ENCODE peak calls at places on chromosomes 7 and 10, in seven cellular contexts. O, U, I, H, K, M and Z are unnamed samples.

GRCh38 chr7:81408728-81409127 is 361.1 kb downstream of the HGF start:
- DNase-seq in O (no peak), U (no peak), I (no peak), H (no peak), K (no peak), M (no peak), Z (no peak)

GRCh38 chr10:132447446-132448247 is 50.6 kb downstream of the PWWP2B start:
- DNase-seq in O (peak; percentile 67), U (no peak), I (no peak), H (peak; percentile 52), K (peak; percentile 72), M (peak; percentile 99), Z (no peak)

GRCh38 chr10:110600487-110601101 is 33.1 kb downstream of the SMC3 start:
- DNase-seq in O (peak; percentile 71), U (no peak), I (peak; percentile 87), H (no peak), K (no peak), M (peak; percentile 70), Z (peak; percentile 4)

GRCh38 chr7:1603346-1604211 is 33.7 kb upstream of the PSMG3 start:
- DNase-seq in O (no peak), U (no peak), I (no peak), H (no peak), K (no peak), M (no peak), Z (no peak)

GRCh38 chr7:139118803-139119485 is 9.4 kb upstream of the ZC3HAV1 start:
- DNase-seq in O (no peak), U (no peak), I (no peak), H (no peak), K (peak; percentile 68), M (no peak), Z (no peak)

GRCh38 chr7:147182859-147183258 is 1066.3 kb downstream of the CNTNAP2 start:
- DNase-seq in O (no peak), U (no peak), I (no peak), H (no peak), K (no peak), M (no peak), Z (no peak)

GRCh38 chr10:92404592-92404991 is 113.6 kb downstream of the MARCHF5 start:
- DNase-seq in O (no peak), U (no peak), I (no peak), H (no peak), K (no peak), M (no peak), Z (no peak)

GRCh38 chr10:72935358-72935757 is 19.2 kb downstream of the PLA2G12B start:
- DNase-seq in O (peak; percentile 51), U (no peak), I (peak; percentile 10), H (no peak), K (no peak), M (peak; percentile 66), Z (no peak)

GRCh38 chr10:128268015-128268722 is 141.9 kb upstream of the MKI67 start:
- DNase-seq in O (peak; percentile 5), U (peak; percentile 16), I (peak; percentile 31), H (peak; percentile 85), K (no peak), M (no peak), Z (no peak)

GRCh38 chr7:29113384-29114102 is 32.8 kb downstream of the CPVL start:
- DNase-seq in O (peak; percentile 19), U (no peak), I (peak; percentile 36), H (peak; percentile 28), K (peak; percentile 64), M (peak; percentile 73), Z (no peak)

GRCh38 chr10:71483135-71483534 is 86.4 kb downstream of the CDH23 start:
- DNase-seq in O (no peak), U (no peak), I (no peak), H (no peak), K (no peak), M (no peak), Z (no peak)

GRCh38 chr10:103693070-103693811 is 162.1 kb downstream of the SH3PXD2A start:
- DNase-seq in O (no peak), U (peak; percentile 39), I (no peak), H (peak; percentile 43), K (peak; percentile 57), M (no peak), Z (no peak)

GRCh38 chr10:30591249-30591670 is 38.3 kb downstream of the LYZL2 start:
- DNase-seq in O (peak; percentile 55), U (peak; percentile 9), I (peak; percentile 37), H (peak; percentile 37), K (peak; percentile 56), M (peak; percentile 61), Z (no peak)

GRCh38 chr7:140263277-140263676 is 86.5 kb upstream of the KDM7A start:
- DNase-seq in O (no peak), U (no peak), I (no peak), H (no peak), K (no peak), M (no peak), Z (no peak)

GRCh38 chr10:43070121-43071085 is 6.5 kb upstream of the RET start:
- DNase-seq in O (no peak), U (no peak), I (no peak), H (no peak), K (no peak), M (no peak), Z (no peak)

GRCh38 chr7:55571534-55572377 is 546 bp downstream of the VOPP1 start:
- DNase-seq in O (peak; percentile 20), U (no peak), I (no peak), H (peak; percentile 57), K (peak; percentile 73), M (peak; percentile 54), Z (peak; percentile 63)

GRCh38 chr7:137881607-137882260 is 35.0 kb upstream of the DGKI start:
- DNase-seq in O (no peak), U (no peak), I (no peak), H (no peak), K (no peak), M (no peak), Z (no peak)

GRCh38 chr7:33854951-33855350 is 50.4 kb upstream of the BMPER start:
- DNase-seq in O (peak; percentile 86), U (no peak), I (no peak), H (no peak), K (no peak), M (peak; percentile 21), Z (no peak)

GRCh38 chr10:71325258-71325657 is 6.2 kb downstream of the SLC29A3 start:
- DNase-seq in O (no peak), U (no peak), I (no peak), H (no peak), K (no peak), M (no peak), Z (no peak)

GRCh38 chr7:31550432-31550831 is 36.5 kb downstream of the ITPRID1 start:
- DNase-seq in O (no peak), U (peak; percentile 54), I (no peak), H (no peak), K (no peak), M (no peak), Z (no peak)

GRCh38 chr7:110944966-110945644 is 145.8 kb upstream of the LRRN3 start:
- DNase-seq in O (no peak), U (no peak), I (no peak), H (no peak), K (no peak), M (no peak), Z (no peak)